ENCODE peak calls at places on chromosomes 1 and 21, in four cellular contexts. One of them, this sample, is unnamed.

GRCh38 chr21:36707763-36708511 is 9.0 kb downstream of the SIM2 start:
- DNase-seq in CD8-positive, alpha-beta T cell: no peak
- DNase-seq in GM13976: peak; percentile 33
- DNase-seq in psoas muscle: no peak
- DNase-seq in this sample: peak; percentile 40

GRCh38 chr1:201268604-201269151 is 14.6 kb upstream of the PKP1 start:
- DNase-seq in psoas muscle: peak; percentile 68
- DNase-seq in CD8-positive, alpha-beta T cell: no peak
- DNase-seq in GM13976: no peak
- DNase-seq in this sample: no peak

GRCh38 chr1:47669081-47669585 is 231.3 kb downstream of the FOXD2 start:
- DNase-seq in GM13976: no peak
- DNase-seq in CD8-positive, alpha-beta T cell: no peak
- DNase-seq in psoas muscle: no peak
- DNase-seq in this sample: no peak

GRCh38 chr1:228062812-228063211 is 19.7 kb upstream of the ARF1 start:
- DNase-seq in CD8-positive, alpha-beta T cell: no peak
- DNase-seq in psoas muscle: peak; percentile 29
- DNase-seq in GM13976: no peak
- DNase-seq in this sample: no peak

GRCh38 chr1:32204943-32205361 is 519 bp upstream of the IQCC start:
- DNase-seq in CD8-positive, alpha-beta T cell: no peak
- DNase-seq in GM13976: no peak
- DNase-seq in psoas muscle: no peak
- DNase-seq in this sample: no peak

GRCh38 chr1:119475866-119476439 is 31.1 kb upstream of the HSD3B1 start:
- DNase-seq in psoas muscle: no peak
- DNase-seq in GM13976: peak; percentile 44
- DNase-seq in CD8-positive, alpha-beta T cell: no peak
- DNase-seq in this sample: peak; percentile 53

GRCh38 chr1:223870617-223871574 is 25.1 kb upstream of the TP53BP2 start:
- DNase-seq in CD8-positive, alpha-beta T cell: no peak
- DNase-seq in psoas muscle: no peak
- DNase-seq in GM13976: no peak
- DNase-seq in this sample: no peak

GRCh38 chr1:234478152-234478480 is 863 bp downstream of the TARBP1 start:
- DNase-seq in GM13976: peak; percentile 80
- DNase-seq in CD8-positive, alpha-beta T cell: peak; percentile 68
- DNase-seq in psoas muscle: no peak
- DNase-seq in this sample: peak; percentile 76

GRCh38 chr1:84968865-84969264 is 28.0 kb downstream of the MCOLN2 start:
- DNase-seq in CD8-positive, alpha-beta T cell: no peak
- DNase-seq in GM13976: no peak
- DNase-seq in psoas muscle: no peak
- DNase-seq in this sample: no peak

GRCh38 chr1:78005755-78006154 is 1.0 kb downstream of the DNAJB4 start:
- DNase-seq in GM13976: no peak
- DNase-seq in psoas muscle: no peak
- DNase-seq in CD8-positive, alpha-beta T cell: no peak
- DNase-seq in this sample: no peak

GRCh38 chr1:198423701-198424100 is 116.8 kb downstream of the ATP6V1G3 start:
- DNase-seq in GM13976: no peak
- DNase-seq in CD8-positive, alpha-beta T cell: no peak
- DNase-seq in psoas muscle: no peak
- DNase-seq in this sample: no peak

GRCh38 chr1:212173572-212173971 is 111.6 kb upstream of the PPP2R5A start:
- DNase-seq in CD8-positive, alpha-beta T cell: no peak
- DNase-seq in GM13976: no peak
- DNase-seq in psoas muscle: no peak
- DNase-seq in this sample: no peak

GRCh38 chr1:163258181-163258580 is 55.5 kb upstream of the RGS5 start:
- DNase-seq in CD8-positive, alpha-beta T cell: no peak
- DNase-seq in GM13976: no peak
- DNase-seq in psoas muscle: no peak
- DNase-seq in this sample: no peak

GRCh38 chr1:162388615-162389014 is 7.1 kb downstream of the C1orf226 start:
- DNase-seq in CD8-positive, alpha-beta T cell: no peak
- DNase-seq in psoas muscle: no peak
- DNase-seq in GM13976: peak; percentile 8
- DNase-seq in this sample: peak; percentile 4

GRCh38 chr21:39319814-39320332 is 6.4 kb upstream of the BRWD1 start:
- DNase-seq in CD8-positive, alpha-beta T cell: no peak
- DNase-seq in psoas muscle: no peak
- DNase-seq in GM13976: no peak
- DNase-seq in this sample: no peak

GRCh38 chr21:38824124-38824822 is 18.5 kb downstream of the ETS2 start:
- DNase-seq in psoas muscle: no peak
- DNase-seq in GM13976: no peak
- DNase-seq in CD8-positive, alpha-beta T cell: no peak
- DNase-seq in this sample: no peak

GRCh38 chr21:37916795-37917142 is 512 bp upstream of the KCNJ6 start:
- DNase-seq in GM13976: no peak
- DNase-seq in psoas muscle: no peak
- DNase-seq in CD8-positive, alpha-beta T cell: no peak
- DNase-seq in this sample: no peak

DNA sequence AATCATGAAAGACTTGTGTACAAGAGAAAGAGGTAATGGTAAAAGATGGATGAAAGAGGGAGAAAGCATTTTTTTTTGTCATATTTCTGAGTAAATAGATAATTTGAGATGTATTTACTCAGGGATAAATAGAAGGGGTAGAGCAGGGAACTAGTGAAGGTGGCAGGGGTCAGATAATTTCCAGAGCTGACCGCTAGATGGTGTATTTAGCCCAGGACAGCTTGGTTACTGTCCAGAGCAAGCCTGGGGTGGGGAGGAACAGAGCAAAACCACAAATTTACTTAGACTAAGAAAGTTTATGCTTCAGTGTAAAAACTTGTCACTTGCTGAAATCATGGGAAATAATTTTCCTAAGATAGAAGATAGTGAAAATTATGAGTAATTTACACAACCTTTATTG is 91.5 kb downstream of the XCL2 start:
- DNase-seq in GM13976: no peak
- DNase-seq in psoas muscle: no peak
- DNase-seq in CD8-positive, alpha-beta T cell: no peak
- DNase-seq in this sample: no peak
- TF ChIP-seq CTCF in GM13976: peak; percentile 9
- TF ChIP-seq CTCF in psoas muscle: no peak
- TF ChIP-seq CTCF in CD8-positive, alpha-beta T cell: no peak
- TF ChIP-seq CTCF in this sample: peak; percentile 32

GRCh38 chr1:26530898-26531598 is 1.5 kb downstream of the RPS6KA1 start:
- DNase-seq in psoas muscle: no peak
- DNase-seq in GM13976: peak; percentile 41
- DNase-seq in CD8-positive, alpha-beta T cell: no peak
- DNase-seq in this sample: peak; percentile 59
- TF ChIP-seq CTCF in psoas muscle: no peak
- TF ChIP-seq CTCF in GM13976: peak; percentile 13
- TF ChIP-seq CTCF in CD8-positive, alpha-beta T cell: no peak
- TF ChIP-seq CTCF in this sample: peak; percentile 27

GRCh38 chr21:33642027-33642895 is at the start of gene ITSN1:
- DNase-seq in GM13976: peak; percentile 96
- DNase-seq in CD8-positive, alpha-beta T cell: peak; percentile 100
- DNase-seq in psoas muscle: peak; percentile 100
- DNase-seq in this sample: peak; percentile 97
- TF ChIP-seq CTCF in GM13976: no peak
- TF ChIP-seq CTCF in CD8-positive, alpha-beta T cell: no peak
- TF ChIP-seq CTCF in psoas muscle: no peak
- TF ChIP-seq CTCF in this sample: no peak

GRCh38 chr1:27574001-27574781 is 29.8 kb downstream of the AHDC1 start:
- DNase-seq in CD8-positive, alpha-beta T cell: no peak
- DNase-seq in psoas muscle: no peak
- DNase-seq in GM13976: no peak
- DNase-seq in this sample: no peak

GRCh38 chr1:27574871-27575831 is 28.8 kb downstream of the AHDC1 start:
- DNase-seq in psoas muscle: peak; percentile 92
- DNase-seq in GM13976: no peak
- DNase-seq in CD8-positive, alpha-beta T cell: no peak
- DNase-seq in this sample: no peak

GRCh38 chr1:27576846-27577245 is 27.1 kb downstream of the AHDC1 start:
- DNase-seq in psoas muscle: no peak
- DNase-seq in CD8-positive, alpha-beta T cell: no peak
- DNase-seq in GM13976: no peak
- DNase-seq in this sample: no peak

GRCh38 chr1:27577504-27578188 is 26.3 kb downstream of the AHDC1 start:
- DNase-seq in CD8-positive, alpha-beta T cell: no peak
- DNase-seq in GM13976: no peak
- DNase-seq in psoas muscle: no peak
- DNase-seq in this sample: no peak

GRCh38 chr1:27575861-27576331 is 28.0 kb downstream of the AHDC1 start:
- DNase-seq in psoas muscle: peak; percentile 94
- DNase-seq in CD8-positive, alpha-beta T cell: no peak
- DNase-seq in GM13976: peak; percentile 69
- DNase-seq in this sample: peak; percentile 79
- TF ChIP-seq CTCF in psoas muscle: peak; percentile 19
- TF ChIP-seq CTCF in CD8-positive, alpha-beta T cell: no peak
- TF ChIP-seq CTCF in GM13976: no peak
- TF ChIP-seq CTCF in this sample: peak; percentile 15

DNA sequence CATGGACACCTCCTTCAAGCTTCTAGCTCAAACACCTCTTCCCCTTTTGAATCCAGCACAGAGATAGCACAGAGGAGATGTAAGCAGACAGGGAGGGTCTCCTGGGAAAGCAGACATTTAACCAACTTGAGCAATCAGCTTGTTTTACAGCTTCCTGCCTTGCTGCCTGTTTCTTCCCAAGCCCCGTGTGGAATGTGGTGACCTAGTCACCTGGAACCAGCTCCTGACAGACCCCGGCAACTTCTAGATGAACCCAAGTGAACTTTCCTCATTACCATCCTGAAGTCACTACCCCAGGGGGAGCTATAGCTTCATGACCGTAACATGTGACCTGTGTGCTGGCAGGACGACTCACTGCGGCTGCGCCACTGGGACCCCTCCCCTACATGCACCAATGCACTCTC is 24.1 kb upstream of the TTF2 start:
- DNase-seq in GM13976: no peak
- DNase-seq in psoas muscle: no peak
- DNase-seq in CD8-positive, alpha-beta T cell: no peak
- DNase-seq in this sample: no peak
- TF ChIP-seq CTCF in GM13976: no peak
- TF ChIP-seq CTCF in psoas muscle: no peak
- TF ChIP-seq CTCF in CD8-positive, alpha-beta T cell: no peak
- TF ChIP-seq CTCF in this sample: no peak

GRCh38 chr1:116855788-116856187 is 53.9 kb upstream of the PTGFRN start:
- DNase-seq in GM13976: no peak
- DNase-seq in psoas muscle: no peak
- DNase-seq in CD8-positive, alpha-beta T cell: no peak
- DNase-seq in this sample: no peak

GRCh38 chr1:116852910-116853309 is 56.8 kb upstream of the PTGFRN start:
- DNase-seq in psoas muscle: no peak
- DNase-seq in CD8-positive, alpha-beta T cell: no peak
- DNase-seq in GM13976: no peak
- DNase-seq in this sample: no peak

GRCh38 chr1:116855220-116855619 is 54.5 kb upstream of the PTGFRN start:
- DNase-seq in psoas muscle: peak; percentile 64
- DNase-seq in GM13976: no peak
- DNase-seq in CD8-positive, alpha-beta T cell: no peak
- DNase-seq in this sample: no peak

GRCh38 chr1:116853680-116854191 is 56.0 kb upstream of the PTGFRN start:
- DNase-seq in CD8-positive, alpha-beta T cell: no peak
- DNase-seq in psoas muscle: no peak
- DNase-seq in GM13976: no peak
- DNase-seq in this sample: peak; percentile 28

GRCh38 chr1:116854294-116854693 is 55.4 kb upstream of the PTGFRN start:
- DNase-seq in CD8-positive, alpha-beta T cell: no peak
- DNase-seq in psoas muscle: no peak
- DNase-seq in GM13976: no peak
- DNase-seq in this sample: no peak
- TF ChIP-seq CTCF in CD8-positive, alpha-beta T cell: no peak
- TF ChIP-seq CTCF in psoas muscle: no peak
- TF ChIP-seq CTCF in GM13976: no peak
- TF ChIP-seq CTCF in this sample: no peak